ENCODE peak calls at places on chromosomes 2 and 18, in four cellular contexts. I, W, G and N are unnamed samples.

GRCh38 chr18:78965917-78966878 is 13.4 kb upstream of the SALL3 start:
- DNase-seq in I (no peak), W (no peak), G (no peak), N (no peak)

GRCh38 chr18:34153711-34154110 is 71.0 kb downstream of the NOL4 start:
- DNase-seq in I (no peak), W (no peak), G (peak; percentile 5), N (no peak)

GRCh38 chr2:113052767-113053166 is at the start of gene IL36B:
- DNase-seq in I (no peak), W (no peak), G (no peak), N (no peak)

GRCh38 chr2:109387221-109387735 is 226.5 kb downstream of the SEPTIN10 start:
- DNase-seq in I (no peak), W (no peak), G (no peak), N (no peak)

GRCh38 chr2:228273159-228273558 is 91.7 kb upstream of the SPHKAP start:
- DNase-seq in I (no peak), W (no peak), G (no peak), N (no peak)

GRCh38 chr2:190863946-190864345 is 16.7 kb upstream of the GLS start:
- DNase-seq in I (no peak), W (peak; percentile 72), G (no peak), N (no peak)

GRCh38 chr2:145012214-145012670 is 492.3 kb upstream of the ZEB2 start:
- DNase-seq in I (no peak), W (no peak), G (no peak), N (no peak)

GRCh38 chr2:128791120-128791982 is 472.7 kb upstream of the HS6ST1 start:
- DNase-seq in I (no peak), W (no peak), G (no peak), N (no peak)

GRCh38 chr2:113157897-113158753 is 15.6 kb upstream of the PSD4 start:
- DNase-seq in I (no peak), W (no peak), G (no peak), N (no peak)

GRCh38 chr2:73862987-73863386 is 29.8 kb upstream of the ACTG2 start:
- DNase-seq in I (no peak), W (no peak), G (no peak), N (no peak)

DNA sequence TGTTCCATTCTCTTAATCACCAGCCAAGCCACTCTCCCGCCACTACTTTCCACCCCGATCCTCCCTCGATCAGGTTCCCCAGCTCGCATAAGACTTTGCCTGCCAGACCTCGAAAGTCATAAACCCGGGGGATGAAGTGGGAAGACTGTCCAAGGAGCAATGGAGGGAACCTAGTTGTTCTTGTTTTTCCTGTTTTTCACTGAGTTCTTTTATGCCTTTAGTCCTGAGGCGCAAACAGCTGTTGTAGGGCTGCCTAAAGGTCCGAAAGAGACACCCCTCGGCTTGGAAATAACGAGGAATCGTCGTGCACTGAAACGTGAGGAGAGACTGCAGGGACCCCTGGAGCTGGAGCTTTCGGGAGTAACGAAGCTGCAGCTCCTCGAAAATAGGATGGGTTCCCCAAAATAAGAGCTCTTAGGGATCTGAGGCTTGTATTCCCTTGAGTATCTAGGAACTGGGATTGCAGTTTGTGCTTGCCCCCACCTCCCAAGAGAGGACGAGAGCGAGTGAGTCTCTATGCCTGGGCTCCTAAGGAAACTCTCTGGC is 1.7 kb upstream of the HOXD12 start:
- DNase-seq in I (no peak), W (no peak), G (no peak), N (no peak)
- H3K4me3 ChIP-seq in I (no peak overlapping the region), W (peak overlapping the region; percentile 34), G (no peak overlapping the region), N (no peak overlapping the region)

GRCh38 chr18:59823611-59824195 is 76.1 kb upstream of the PMAIP1 start:
- DNase-seq in I (no peak), W (peak; percentile 44), G (peak; percentile 72), N (no peak)
- TF ChIP-seq CTCF in I (peak; percentile 28), W (peak; percentile 49), G (peak; percentile 88), N (peak; percentile 79)

GRCh38 chr2:133457862-133458261 is 110.4 kb downstream of the NCKAP5 start:
- DNase-seq in I (no peak), W (no peak), G (no peak), N (no peak)

GRCh38 chr2:133459590-133459989 is 108.7 kb downstream of the NCKAP5 start:
- DNase-seq in I (no peak), W (no peak), G (no peak), N (no peak)

GRCh38 chr2:133456156-133456555 is 112.1 kb downstream of the NCKAP5 start:
- DNase-seq in I (no peak), W (no peak), G (no peak), N (no peak)

GRCh38 chr2:133458280-133458679 is 110.0 kb downstream of the NCKAP5 start:
- DNase-seq in I (no peak), W (no peak), G (no peak), N (no peak)

DNA sequence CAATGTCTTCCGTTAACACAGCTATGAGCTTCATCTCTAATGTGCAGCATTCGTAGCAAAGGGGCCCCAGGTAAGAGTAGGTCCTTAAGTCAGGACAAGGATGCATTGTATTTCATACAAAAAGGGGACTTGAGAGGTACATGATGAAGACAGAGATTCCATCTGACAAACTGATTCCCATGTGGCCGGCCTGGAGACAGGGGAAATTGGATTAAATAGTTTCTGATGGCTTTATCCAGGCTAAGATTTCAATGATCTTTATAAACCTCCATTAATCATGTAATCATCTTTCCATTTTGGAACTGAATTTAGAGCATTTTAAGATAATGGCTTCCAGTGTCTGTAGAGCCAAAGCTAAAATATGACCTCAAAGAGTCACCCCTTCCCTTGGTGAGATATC is 111.3 kb downstream of the NCKAP5 start:
- DNase-seq in I (no peak), W (no peak), G (no peak), N (no peak)
- H3K4me3 ChIP-seq in I (no peak overlapping the region), W (no peak overlapping the region), G (no peak overlapping the region), N (no peak overlapping the region)

DNA sequence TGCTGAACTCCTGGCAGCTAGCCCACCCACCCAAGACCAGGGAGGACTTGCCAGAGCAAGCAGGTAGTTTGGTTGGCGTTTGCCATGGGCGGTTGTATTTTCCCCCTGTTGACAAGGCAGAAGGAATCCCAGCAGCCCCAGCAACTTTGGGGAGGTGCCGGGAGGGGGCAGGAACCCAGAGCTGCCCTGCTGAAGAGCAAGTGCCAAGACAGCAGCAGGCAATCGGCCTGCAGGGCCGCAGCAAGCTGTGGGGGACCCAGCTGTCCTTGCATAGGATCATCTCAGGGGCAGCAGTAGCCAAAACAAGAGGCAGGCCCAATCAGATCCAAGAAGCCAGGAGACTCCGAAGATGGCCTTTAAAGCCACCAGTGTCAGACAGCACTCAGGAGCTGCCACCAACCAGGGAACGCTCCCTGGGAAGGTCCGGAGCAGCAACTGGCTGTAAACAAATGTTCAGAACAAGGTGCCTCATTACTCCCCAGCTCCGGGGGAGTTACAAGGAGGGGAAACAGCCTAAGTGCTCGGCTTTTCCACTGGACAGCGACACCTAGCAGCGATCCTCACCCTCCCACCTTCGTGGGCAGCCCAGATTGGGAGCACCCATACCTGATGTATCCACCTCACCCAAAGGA is 2.1 kb downstream of the ST8SIA5 start:
- DNase-seq in I (no peak), W (no peak), G (no peak), N (no peak)
- TF ChIP-seq CTCF in I (no peak), W (no peak), G (peak; percentile 29), N (no peak)

DNA sequence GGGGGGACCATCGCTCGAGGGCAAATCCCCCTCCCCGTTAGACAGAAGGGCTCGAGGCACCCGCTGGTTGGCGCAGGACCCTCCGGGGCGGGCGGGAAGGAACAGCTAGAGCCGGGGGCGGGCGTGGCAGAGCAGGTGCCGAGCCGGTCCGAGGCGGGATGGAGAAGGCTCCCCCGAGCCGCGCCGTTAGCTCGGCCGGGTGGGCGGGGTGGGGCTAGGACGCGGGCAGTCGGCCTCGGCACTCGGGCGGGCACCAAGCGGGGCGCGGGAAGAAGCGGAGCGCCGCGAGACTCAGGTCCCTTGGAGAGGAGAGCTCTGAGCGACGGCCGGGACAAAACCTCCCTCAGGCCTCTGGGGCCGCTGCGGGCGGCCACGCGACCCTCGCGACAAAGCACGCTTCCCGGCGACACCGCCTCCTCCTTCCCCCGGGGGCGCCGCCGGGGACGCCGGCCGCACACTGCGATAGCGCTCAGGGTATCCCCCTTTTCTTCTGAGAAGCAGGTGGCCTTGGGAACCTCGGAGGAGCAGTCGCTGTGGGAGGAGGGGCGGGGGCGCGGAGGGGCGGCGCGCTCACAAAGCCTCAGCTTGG is 694 bp downstream of the FHOD3 start:
- DNase-seq in I (no peak), W (no peak), G (no peak), N (no peak)
- H3K4me3 ChIP-seq in I (no peak overlapping the region), W (peak overlapping the region; percentile 45), G (peak overlapping the region; percentile 73), N (peak overlapping the region; percentile 62)

DNA sequence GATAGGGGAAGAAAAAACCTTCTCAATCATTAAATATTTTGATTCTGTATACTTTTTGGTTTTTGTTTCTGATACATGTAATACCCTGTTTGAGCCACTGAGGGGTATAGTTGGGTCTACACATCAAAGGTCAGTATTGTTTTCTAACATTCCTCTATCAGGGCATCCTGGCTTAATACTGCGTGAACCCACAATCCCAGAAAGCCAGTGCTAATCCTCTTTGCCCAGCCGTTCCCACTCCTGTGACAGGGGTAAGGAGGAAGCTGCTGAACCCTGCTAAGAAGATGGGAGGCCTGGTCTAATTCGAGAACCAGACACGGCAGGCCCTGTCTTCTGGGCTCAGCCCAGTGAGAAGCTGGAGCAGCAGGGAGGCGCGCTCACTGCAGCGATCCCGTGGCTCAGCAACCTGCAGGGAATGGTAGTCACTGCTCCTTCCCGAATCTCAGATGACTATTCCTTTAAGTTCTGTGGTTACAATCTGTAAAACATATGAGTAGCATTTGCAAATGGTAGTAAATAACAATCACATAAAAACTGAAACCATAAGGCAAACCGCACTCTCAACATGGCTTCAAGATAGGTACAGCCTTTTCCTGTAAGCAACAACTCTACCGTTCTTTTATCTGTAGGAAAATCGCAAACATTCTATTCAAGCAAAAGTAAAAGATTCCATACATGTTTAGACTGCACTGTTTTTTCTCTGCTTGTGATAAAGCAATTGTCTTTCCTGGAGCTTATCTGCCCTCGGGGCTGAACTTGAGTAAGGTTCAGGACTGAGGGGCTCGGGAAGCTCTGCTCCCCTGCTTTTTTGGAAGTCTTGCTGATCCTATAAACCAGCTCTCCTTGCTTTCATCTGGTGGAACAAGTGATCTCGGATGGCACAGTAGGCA is 87.0 kb downstream of the EPB41L3 start:
- DNase-seq in I (no peak), W (no peak), G (no peak), N (no peak)
- TF ChIP-seq CTCF in I (peak; percentile 14), W (no peak), G (peak; percentile 55), N (no peak)